ENCODE peak calls at places on chromosomes 12 and 14, in six cellular contexts. N, M, J, X, C and T are unnamed samples.

GRCh38 chr14:32512348-32512747 is 183.2 kb downstream of the AKAP6 start:
- DNase-seq in N (no peak), M (no peak), J (no peak), X (no peak), C (no peak), T (no peak)

GRCh38 chr12:93111791-93112208 is 182.7 kb upstream of the EEA1 start:
- DNase-seq in N (no peak), M (no peak), J (no peak), X (no peak), C (no peak), T (no peak)

GRCh38 chr12:88715673-88716072 is 135.4 kb upstream of the KITLG start:
- DNase-seq in N (no peak), M (no peak), J (no peak), X (no peak), C (no peak), T (no peak)

GRCh38 chr14:24132061-24132685 is 1.7 kb downstream of the FITM1 start:
- DNase-seq in N (no peak), M (no peak), J (no peak), X (peak; percentile 55), C (no peak), T (no peak)

GRCh38 chr14:101500681-101501080 is 60.6 kb upstream of the DIO3 start:
- DNase-seq in N (no peak), M (no peak), J (no peak), X (no peak), C (no peak), T (no peak)

GRCh38 chr14:23119362-23120327 is 590 bp upstream of the CEBPE start:
- DNase-seq in N (peak; percentile 65), M (no peak), J (no peak), X (no peak), C (peak; percentile 53), T (no peak)

GRCh38 chr12:15819644-15820437 is 30.7 kb upstream of the EPS8 start:
- DNase-seq in N (no peak), M (no peak), J (no peak), X (no peak), C (no peak), T (no peak)

GRCh38 chr14:96626916-96627315 is 124.7 kb downstream of the PAPOLA start:
- DNase-seq in N (peak; percentile 5), M (no peak), J (no peak), X (no peak), C (no peak), T (no peak)

GRCh38 chr14:62673014-62673727 is 372.1 kb downstream of the KCNH5 start:
- DNase-seq in N (no peak), M (no peak), J (no peak), X (no peak), C (no peak), T (no peak)

GRCh38 chr14:44369401-44370123 is 137.5 kb downstream of the FSCB start:
- DNase-seq in N (no peak), M (no peak), J (no peak), X (no peak), C (no peak), T (no peak)

GRCh38 chr14:50396636-50397460 is at the start of gene CDKL1:
- DNase-seq in N (peak; percentile 37), M (peak; percentile 1), J (no peak), X (peak; percentile 43), C (peak; percentile 64), T (no peak)

GRCh38 chr12:62933220-62933870 is 1.6 kb downstream of the PPM1H start:
- DNase-seq in N (no peak), M (no peak), J (no peak), X (peak; percentile 73), C (no peak), T (no peak)

GRCh38 chr14:31930070-31930469 is 147.0 kb upstream of the ARHGAP5 start:
- DNase-seq in N (no peak), M (no peak), J (no peak), X (no peak), C (no peak), T (no peak)

GRCh38 chr12:58918475-58918874 is 1.8 kb downstream of the LRIG3 start:
- DNase-seq in N (no peak), M (no peak), J (no peak), X (no peak), C (no peak), T (no peak)

GRCh38 chr14:36604757-36605505 is 22.5 kb upstream of the NKX2-8 start:
- DNase-seq in N (peak; percentile 54), M (no peak), J (peak; percentile 27), X (peak; percentile 76), C (peak; percentile 54), T (peak; percentile 10)

GRCh38 chr12:104998423-104999346 is 12.6 kb downstream of the NOPCHAP1 start:
- DNase-seq in N (no peak), M (no peak), J (no peak), X (peak; percentile 95), C (no peak), T (no peak)

GRCh38 chr12:22525426-22525825 is 18.9 kb downstream of the C2CD5 start:
- DNase-seq in N (no peak), M (no peak), J (no peak), X (no peak), C (no peak), T (no peak)

GRCh38 chr14:79161576-79161975 is 991.4 kb downstream of the NRXN3 start:
- DNase-seq in N (peak; percentile 9), M (no peak), J (no peak), X (no peak), C (no peak), T (no peak)

GRCh38 chr14:99524804-99525698 is 43.8 kb downstream of the CCNK start:
- DNase-seq in N (peak; percentile 53), M (no peak), J (no peak), X (no peak), C (no peak), T (no peak)

GRCh38 chr12:100995771-100996170 is 201.2 kb downstream of the ANO4 start:
- DNase-seq in N (no peak), M (no peak), J (no peak), X (no peak), C (peak; percentile 19), T (no peak)

GRCh38 chr12:118259079-118259478 is 113.6 kb downstream of the TAOK3 start:
- DNase-seq in N (no peak), M (no peak), J (no peak), X (no peak), C (no peak), T (no peak)

GRCh38 chr12:65634626-65635331 is 189.5 kb upstream of the HMGA2 start:
- DNase-seq in N (no peak), M (no peak), J (no peak), X (no peak), C (no peak), T (peak; percentile 53)

GRCh38 chr12:78571953-78572352 is 292.6 kb upstream of the SYT1 start:
- DNase-seq in N (no peak), M (no peak), J (no peak), X (no peak), C (no peak), T (no peak)

GRCh38 chr14:74913986-74914573 is 9.0 kb downstream of the RPS6KL1 start:
- DNase-seq in N (peak; percentile 32), M (no peak), J (peak; percentile 25), X (no peak), C (peak; percentile 64), T (no peak)

GRCh38 chr12:25283006-25283405 is 32.3 kb upstream of the KRAS start:
- DNase-seq in N (no peak), M (no peak), J (no peak), X (no peak), C (no peak), T (no peak)

GRCh38 chr14:68232643-68233055 is 413.1 kb downstream of the RAD51B start:
- DNase-seq in N (no peak), M (no peak), J (peak; percentile 94), X (no peak), C (peak; percentile 47), T (peak; percentile 97)

GRCh38 chr12:116384629-116385485 is 107.4 kb upstream of the MED13L start:
- DNase-seq in N (no peak), M (no peak), J (no peak), X (peak; percentile 13), C (peak; percentile 78), T (no peak)

GRCh38 chr12:16163891-16164290 is 113.6 kb downstream of the SLC15A5 start:
- DNase-seq in N (no peak), M (no peak), J (no peak), X (no peak), C (no peak), T (no peak)

GRCh38 chr14:80164991-80165390 is 46.3 kb downstream of the DIO2 start:
- DNase-seq in N (no peak), M (no peak), J (no peak), X (no peak), C (no peak), T (peak; percentile 21)

GRCh38 chr12:16076553-16076952 is 165.4 kb downstream of the DERA start:
- DNase-seq in N (peak; percentile 6), M (no peak), J (no peak), X (peak; percentile 57), C (peak; percentile 18), T (no peak)

GRCh38 chr14:22650960-22651521 is 6.9 kb upstream of the OR6J1 start:
- DNase-seq in N (peak; percentile 14), M (no peak), J (no peak), X (no peak), C (no peak), T (no peak)

GRCh38 chr12:47133981-47134380 is 54.2 kb upstream of the AMIGO2 start:
- DNase-seq in N (no peak), M (no peak), J (no peak), X (no peak), C (no peak), T (no peak)

GRCh38 chr12:10247659-10248058 is 35.0 kb downstream of the GABARAPL1 start:
- DNase-seq in N (no peak), M (no peak), J (no peak), X (no peak), C (no peak), T (no peak)

GRCh38 chr14:76323331-76324050 is 52.4 kb upstream of the ESRRB start:
- DNase-seq in N (no peak), M (no peak), J (no peak), X (no peak), C (no peak), T (no peak)

GRCh38 chr12:92034858-92035401 is 110.7 kb downstream of the BTG1 start:
- DNase-seq in N (peak; percentile 57), M (no peak), J (peak; percentile 56), X (peak; percentile 93), C (peak; percentile 30), T (no peak)

GRCh38 chr12:2240984-2241383 is 188.2 kb downstream of the CACNA1C start:
- DNase-seq in N (no peak), M (no peak), J (no peak), X (no peak), C (no peak), T (no peak)